ENCODE peak calls at places on chromosomes 12 and 14, in five cellular contexts. X, Z, T, I and H are unnamed samples.

GRCh38 chr12:3107954-3108353 is 30.8 kb downstream of the TSPAN9 start:
- DNase-seq in X (no peak), Z (no peak), T (no peak), I (no peak), H (no peak)

GRCh38 chr12:104137175-104137901 is 672 bp downstream of the NFYB start:
- DNase-seq in X (peak), Z (peak), T (peak), I (peak), H (peak)

GRCh38 chr14:69615471-69616407 is 4.3 kb downstream of the SUSD6 start:
- DNase-seq in X (peak), Z (peak), T (peak), I (peak), H (peak)

GRCh38 chr12:102917026-102917787 is at the start of gene PAH:
- DNase-seq in X (no peak), Z (no peak), T (peak), I (no peak), H (peak)

GRCh38 chr12:27602516-27602915 is 78.5 kb downstream of the PPFIBP1 start:
- DNase-seq in X (no peak), Z (no peak), T (no peak), I (no peak), H (no peak)

GRCh38 chr12:111056618-111057521 is 136.5 kb upstream of the MYL2 start:
- DNase-seq in X (no peak), Z (no peak), T (peak), I (no peak), H (no peak)

GRCh38 chr12:114404451-114405198 is 1.3 kb downstream of the TBX5 start:
- DNase-seq in X (no peak), Z (no peak), T (no peak), I (no peak), H (no peak)

GRCh38 chr14:53432378-53432802 is 279.3 kb upstream of the DDHD1 start:
- DNase-seq in X (no peak), Z (no peak), T (no peak), I (no peak), H (no peak)

GRCh38 chr12:6697584-6698351 is 2.8 kb downstream of the PIANP start:
- DNase-seq in X (no peak), Z (no peak), T (peak), I (no peak), H (peak)

GRCh38 chr14:101705733-101706508 is 55.6 kb upstream of the PPP2R5C start:
- DNase-seq in X (peak), Z (peak), T (peak), I (peak), H (no peak)

GRCh38 chr12:7645395-7646177 is 20.1 kb downstream of the APOBEC1 start:
- DNase-seq in X (no peak), Z (no peak), T (no peak), I (no peak), H (peak)

GRCh38 chr12:66900616-66901015 is 221.7 kb upstream of the GRIP1 start:
- DNase-seq in X (no peak), Z (no peak), T (no peak), I (no peak), H (no peak)

GRCh38 chr12:76033116-76034001 is 1.8 kb upstream of the PHLDA1 start:
- DNase-seq in X (no peak), Z (no peak), T (no peak), I (no peak), H (no peak)

GRCh38 chr12:24418157-24418556 is 468.7 kb upstream of the SOX5 start:
- DNase-seq in X (no peak), Z (no peak), T (no peak), I (no peak), H (no peak)

GRCh38 chr14:89160437-89160836 is 256.6 kb downstream of the FOXN3 start:
- DNase-seq in X (no peak), Z (no peak), T (no peak), I (no peak), H (no peak)

GRCh38 chr12:27984275-27984674 is 11.7 kb upstream of the PTHLH start:
- DNase-seq in X (no peak), Z (no peak), T (no peak), I (no peak), H (no peak)

GRCh38 chr12:26970136-26970535 is 31.9 kb downstream of the FGFR1OP2 start:
- DNase-seq in X (no peak), Z (no peak), T (no peak), I (no peak), H (no peak)

GRCh38 chr14:99892406-99892805 is 99.2 kb downstream of the EML1 start:
- DNase-seq in X (no peak), Z (no peak), T (no peak), I (no peak), H (no peak)

GRCh38 chr12:90936230-90937005 is 18.6 kb downstream of the CCER1 start:
- DNase-seq in X (no peak), Z (no peak), T (no peak), I (no peak), H (no peak)

GRCh38 chr14:34051966-34052657 is 101.2 kb upstream of the EGLN3 start:
- DNase-seq in X (peak), Z (no peak), T (peak), I (no peak), H (no peak)

GRCh38 chr14:23047042-23047634 is 5.1 kb downstream of the PSMB11 start:
- DNase-seq in X (no peak), Z (peak), T (no peak), I (no peak), H (no peak)

GRCh38 chr14:36773136-36773540 is 111.5 kb downstream of the PAX9 start:
- DNase-seq in X (no peak), Z (no peak), T (no peak), I (no peak), H (no peak)

GRCh38 chr12:78778339-78778738 is 86.2 kb upstream of the SYT1 start:
- DNase-seq in X (no peak), Z (no peak), T (no peak), I (no peak), H (no peak)

GRCh38 chr14:77372304-77372841 is 4.5 kb downstream of the TMED8 start:
- DNase-seq in X (no peak), Z (no peak), T (no peak), I (no peak), H (no peak)

GRCh38 chr12:116426391-116427136 is 132.6 kb upstream of the MAP1LC3B2 start:
- DNase-seq in X (peak), Z (peak), T (peak), I (peak), H (peak)

GRCh38 chr12:15662303-15662980 is 126.7 kb downstream of the EPS8 start:
- DNase-seq in X (no peak), Z (no peak), T (no peak), I (no peak), H (no peak)

GRCh38 chr14:67265131-67265530 is 23.9 kb downstream of the PALS1 start:
- DNase-seq in X (no peak), Z (no peak), T (no peak), I (no peak), H (no peak)

GRCh38 chr14:70995671-70996070 is 88.4 kb downstream of the PCNX1 start:
- DNase-seq in X (no peak), Z (no peak), T (peak), I (no peak), H (no peak)

DNA sequence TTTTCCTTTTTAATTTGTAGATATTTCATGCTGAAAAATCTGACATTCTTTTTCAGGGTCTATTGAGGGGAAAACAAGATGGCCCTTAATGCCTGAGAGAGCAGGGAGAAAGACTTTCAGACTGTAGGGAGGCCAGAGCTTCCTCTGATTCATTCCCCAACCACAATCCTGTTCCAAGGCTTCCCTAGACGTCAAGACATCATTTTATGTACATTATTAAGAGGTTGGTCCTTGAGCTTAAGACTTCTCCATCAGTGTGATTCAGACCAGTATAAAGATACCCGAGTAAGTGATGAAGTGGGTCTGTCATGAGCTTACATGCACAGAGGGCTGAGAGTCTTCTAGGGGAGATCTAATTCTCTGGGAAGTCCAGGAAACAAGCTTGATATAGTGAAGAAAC is 57.3 kb downstream of the AVPR1A start:
- DNase-seq in X (no peak), Z (no peak), T (no peak), I (no peak), H (no peak)
- TF ChIP-seq POLR2A in X (no peak), Z (no peak), T (no peak), I (no peak), H (no peak)

DNA sequence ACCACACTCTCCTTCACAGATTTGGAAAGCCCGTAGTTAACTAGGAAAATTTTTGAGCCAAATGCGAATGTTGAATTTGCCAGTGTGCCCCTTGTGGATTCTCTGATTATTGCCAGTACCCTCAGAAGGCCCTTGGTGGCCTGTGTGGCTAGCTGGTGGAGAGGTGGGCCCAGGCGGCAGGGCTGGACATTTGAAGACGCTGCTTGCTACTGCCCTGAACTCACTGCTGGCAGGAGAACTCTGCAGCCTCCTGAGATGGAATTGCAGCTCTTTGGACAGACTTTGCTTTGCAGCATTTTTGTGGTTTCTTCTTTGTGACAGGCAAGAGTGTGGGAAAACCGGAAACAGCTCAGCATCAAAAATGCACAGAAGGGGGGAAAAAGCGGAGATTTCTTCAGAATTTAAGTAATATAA is 97.6 kb downstream of the TGFB3 start:
- DNase-seq in X (no peak), Z (no peak), T (no peak), I (no peak), H (no peak)
- H3K27ac ChIP-seq in X (peak), Z (no peak), T (no peak), I (no peak), H (no peak)

GRCh38 chr12:93904124-93904523 is 226.9 kb downstream of the CRADD start:
- DNase-seq in X (no peak), Z (no peak), T (no peak), I (no peak), H (no peak)

GRCh38 chr12:93902192-93902591 is 225.0 kb downstream of the CRADD start:
- DNase-seq in X (no peak), Z (no peak), T (no peak), I (no peak), H (no peak)

GRCh38 chr12:93901739-93902138 is 224.6 kb downstream of the CRADD start:
- DNase-seq in X (no peak), Z (no peak), T (no peak), I (no peak), H (no peak)

GRCh38 chr12:93908264-93908663 is 231.1 kb downstream of the CRADD start:
- DNase-seq in X (no peak), Z (no peak), T (no peak), I (no peak), H (no peak)

DNA sequence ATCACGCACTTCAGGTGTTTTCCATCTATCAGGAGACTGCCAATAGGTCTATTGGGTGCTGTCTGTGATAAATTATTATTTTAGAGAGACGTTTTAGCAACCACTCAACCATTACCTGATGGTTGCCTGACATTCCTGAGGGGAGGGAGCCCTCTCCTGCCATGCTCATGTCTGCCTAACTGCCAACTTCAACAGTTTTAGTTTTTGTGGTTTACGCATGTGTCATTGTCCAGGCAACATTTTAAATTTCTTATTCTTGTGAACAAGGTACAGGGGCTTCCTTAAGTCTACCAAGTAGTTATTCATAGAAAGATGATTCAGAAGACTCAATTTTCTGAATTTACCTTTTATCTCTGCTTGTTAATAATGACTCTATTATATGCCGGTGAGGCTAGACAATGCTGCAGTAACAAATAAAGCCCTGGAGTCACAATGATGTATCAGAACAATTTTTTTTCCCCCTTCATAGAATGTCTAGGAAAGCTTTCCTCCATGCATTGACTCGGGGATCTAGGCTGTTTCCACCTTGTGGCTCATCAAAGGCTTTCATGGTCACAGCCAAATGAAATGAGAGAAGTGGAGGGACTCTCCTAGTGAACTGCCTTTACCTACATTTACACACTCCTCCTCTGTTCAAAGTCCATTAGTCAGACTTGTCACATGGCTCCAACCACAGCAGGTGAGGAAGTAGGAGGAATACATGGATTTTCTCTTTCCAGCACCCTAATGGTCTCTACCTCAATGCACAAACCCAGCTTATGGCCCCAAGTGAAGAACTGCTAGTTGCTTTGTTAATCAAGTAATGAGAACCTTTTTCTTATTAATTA is 225.8 kb downstream of the CRADD start:
- DNase-seq in X (no peak), Z (no peak), T (peak), I (no peak), H (no peak)
- TF ChIP-seq POLR2A in X (no peak), Z (no peak), T (no peak), I (no peak), H (no peak)

DNA sequence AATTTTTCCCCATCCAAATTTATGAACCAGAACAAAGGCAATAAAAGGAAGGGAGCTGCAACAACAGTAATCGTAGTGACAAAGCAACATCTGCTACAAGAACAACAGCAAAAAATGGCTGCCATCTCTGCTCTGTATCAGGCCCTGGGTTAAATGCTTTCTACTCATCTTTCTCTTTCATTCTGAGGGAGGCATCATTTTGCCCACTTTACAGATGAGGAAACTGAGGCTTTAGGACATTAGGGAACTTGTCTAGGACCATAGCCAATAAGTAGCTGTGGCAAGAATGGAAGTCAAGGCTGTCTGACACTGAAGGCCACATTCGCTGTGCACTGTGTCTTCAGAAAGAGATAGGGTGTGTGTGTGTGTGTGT is 192.4 kb upstream of the NUDT4 start:
- DNase-seq in X (no peak), Z (no peak), T (no peak), I (no peak), H (no peak)
- H3K27ac ChIP-seq in X (no peak), Z (peak), T (no peak), I (no peak), H (no peak)